ENCODE peak calls at places on chromosomes 13 and 19, in six cellular contexts. T is NCI-H2171 treated with DMSO at 0.1 percent for 48 hours; A is psoas muscle; Q is IMR-90; D is fibroblast of mammary gland; F is stimulated activated CD4-positive, alpha-beta T cell treated with anti-CD3 and anti-CD28 coated beads, Interleukin-15, amount 100 ng/mL, for 24 hours. K is an unnamed sample.

GRCh38 chr13:33494596-33495214 is 209.2 kb upstream of the STARD13 start:
- DNase-seq in T (no peak), A (no peak), Q (peak; percentile 97), D (peak; percentile 90), F (peak; percentile 6), K (peak; percentile 90)

GRCh38 chr13:107866666-107867623 is 348.4 kb downstream of the LIG4 start:
- DNase-seq in T (peak; percentile 46), A (no peak), Q (peak; percentile 66), D (peak; percentile 20), F (no peak), K (peak; percentile 41)

GRCh38 chr13:51221674-51222509 is at the start of gene FAM124A:
- DNase-seq in T (peak; percentile 63), A (peak; percentile 59), Q (peak; percentile 4), D (peak; percentile 27), F (peak; percentile 69), K (peak; percentile 8)

GRCh38 chr13:24053505-24054251 is 106.8 kb upstream of the SPATA13 start:
- DNase-seq in T (peak; percentile 50), A (no peak), Q (peak; percentile 68), D (peak; percentile 69), F (peak; percentile 72), K (peak; percentile 54)

GRCh38 chr13:57632276-57633140 is 964 bp downstream of the PCDH17 start:
- DNase-seq in T (no peak), A (peak; percentile 46), Q (no peak), D (no peak), F (peak; percentile 2), K (no peak)

GRCh38 chr19:38250821-38251563 is 5.2 kb downstream of the PPP1R14A start:
- DNase-seq in T (peak; percentile 93), A (peak; percentile 77), Q (no peak), D (no peak), F (no peak), K (peak; percentile 21)

GRCh38 chr19:20969498-20969897 is 46.4 kb downstream of the ZNF85 start:
- DNase-seq in T (no peak), A (no peak), Q (no peak), D (no peak), F (no peak), K (no peak)

GRCh38 chr13:94119360-94119936 is 360.0 kb downstream of the DCT start:
- DNase-seq in T (no peak), A (no peak), Q (no peak), D (no peak), F (no peak), K (no peak)

GRCh38 chr19:934197-934840 is 8.5 kb downstream of the ARID3A start:
- DNase-seq in T (no peak), A (no peak), Q (no peak), D (no peak), F (no peak), K (no peak)

GRCh38 chr13:111479412-111479811 is 159.0 kb downstream of the TEX29 start:
- DNase-seq in T (no peak), A (peak; percentile 20), Q (no peak), D (no peak), F (no peak), K (no peak)

GRCh38 chr19:2302319-2303208 is 5.4 kb downstream of the LINGO3 start:
- DNase-seq in T (no peak), A (peak; percentile 81), Q (peak; percentile 65), D (peak; percentile 66), F (no peak), K (peak; percentile 16)

GRCh38 chr19:57466489-57466888 is 9.5 kb upstream of the VN1R1 start:
- DNase-seq in T (no peak), A (peak; percentile 65), Q (no peak), D (no peak), F (no peak), K (no peak)

GRCh38 chr13:36297259-36297599 is 385 bp downstream of the CCDC169 start:
- DNase-seq in T (no peak), A (no peak), Q (peak; percentile 25), D (peak; percentile 37), F (no peak), K (peak; percentile 42)

GRCh38 chr13:24279706-24280105 is 29.7 kb upstream of the C1QTNF9 start:
- DNase-seq in T (no peak), A (no peak), Q (no peak), D (no peak), F (no peak), K (peak; percentile 77)

GRCh38 chr19:5308471-5309437 is 31.9 kb downstream of the PTPRS start:
- DNase-seq in T (peak; percentile 83), A (no peak), Q (peak; percentile 90), D (peak; percentile 91), F (no peak), K (peak; percentile 73)

GRCh38 chr19:44694184-44694579 is 4.8 kb upstream of the CEACAM16 start:
- DNase-seq in T (no peak), A (no peak), Q (no peak), D (no peak), F (peak; percentile 40), K (no peak)

GRCh38 chr13:39225860-39226259 is 187.6 kb downstream of the NHLRC3 start:
- DNase-seq in T (no peak), A (no peak), Q (no peak), D (no peak), F (no peak), K (no peak)

K was measured in amniotic epithelial cell.